ENCODE peak calls at places on chromosomes 13 and 19, in nine cellular contexts. V is mammary epithelial cell, K is hepatocyte, E is IMR-90, C is GM23338, D is PC-3, A is HCT116, J is endothelial cell of umbilical vein, M is OCI-LY7. R is an unnamed sample.

GRCh38 chr13:29758591-29759114 is 91.8 kb downstream of the UBL3 start:
- DNase-seq in V (peak; percentile 59), K (no peak), E (no peak), C (no peak), D (peak; percentile 91), A (no peak), J (no peak), M (no peak), R (no peak)

GRCh38 chr19:48196933-48197665 is 26.6 kb downstream of the ZSWIM9 start:
- DNase-seq in V (no peak), K (no peak), E (no peak), C (peak; percentile 18), D (no peak), A (no peak), J (peak; percentile 42), M (no peak), R (no peak)

GRCh38 chr13:26518433-26519084 is 38.9 kb upstream of the WASF3 start:
- DNase-seq in V (no peak), K (no peak), E (no peak), C (peak; percentile 69), D (no peak), A (no peak), J (no peak), M (no peak), R (no peak)

GRCh38 chr19:2481466-2481865 is 5.5 kb downstream of the GADD45B start:
- DNase-seq in V (no peak), K (no peak), E (no peak), C (no peak), D (no peak), A (no peak), J (no peak), M (no peak), R (no peak)

GRCh38 chr13:71320452-71320851 is 546.6 kb downstream of the DACH1 start:
- DNase-seq in V (peak; percentile 7), K (peak; percentile 23), E (peak; percentile 41), C (peak; percentile 64), D (peak; percentile 38), A (no peak), J (peak; percentile 31), M (peak; percentile 2), R (peak; percentile 49)

GRCh38 chr19:41249707-41250423 is 14.3 kb upstream of the HNRNPUL1 start:
- DNase-seq in V (peak; percentile 46), K (no peak), E (no peak), C (peak; percentile 71), D (peak; percentile 34), A (no peak), J (no peak), M (no peak), R (no peak)

GRCh38 chr13:28611654-28612131 is 47.2 kb upstream of the POMP start:
- DNase-seq in V (no peak), K (no peak), E (peak; percentile 44), C (no peak), D (no peak), A (no peak), J (peak; percentile 23), M (no peak), R (peak; percentile 3)

GRCh38 chr13:109616021-109616420 is 170.4 kb downstream of the IRS2 start:
- DNase-seq in V (no peak), K (no peak), E (no peak), C (no peak), D (peak; percentile 19), A (no peak), J (no peak), M (no peak), R (no peak)

GRCh38 chr13:49248433-49249002 is 793 bp downstream of the CDADC1 start:
- DNase-seq in V (peak; percentile 32), K (peak; percentile 6), E (peak; percentile 29), C (no peak), D (peak; percentile 6), A (no peak), J (peak; percentile 50), M (peak; percentile 30), R (peak; percentile 43)

GRCh38 chr19:38401148-38401547 is 1.7 kb upstream of the FAM98C start:
- DNase-seq in V (peak; percentile 48), K (no peak), E (peak; percentile 50), C (peak; percentile 20), D (peak; percentile 58), A (no peak), J (peak; percentile 45), M (no peak), R (peak; percentile 53)

GRCh38 chr13:73141292-73141771 is 82.5 kb downstream of the KLF5 start:
- DNase-seq in V (no peak), K (peak; percentile 30), E (peak; percentile 15), C (no peak), D (no peak), A (no peak), J (peak; percentile 42), M (no peak), R (peak; percentile 5)

GRCh38 chr13:35597451-35597850 is 121.0 kb upstream of the MAB21L1 start:
- DNase-seq in V (peak; percentile 7), K (no peak), E (no peak), C (no peak), D (no peak), A (no peak), J (peak; percentile 2), M (no peak), R (no peak)

GRCh38 chr13:74056829-74057564 is 77.2 kb downstream of the KLF12 start:
- DNase-seq in V (peak; percentile 16), K (no peak), E (no peak), C (peak; percentile 20), D (no peak), A (no peak), J (no peak), M (no peak), R (no peak)

GRCh38 chr13:42654212-42654611 is 80.3 kb downstream of the TNFSF11 start:
- DNase-seq in V (no peak), K (no peak), E (no peak), C (no peak), D (no peak), A (no peak), J (no peak), M (no peak), R (no peak)

GRCh38 chr13:42653694-42654093 is 79.7 kb downstream of the TNFSF11 start:
- DNase-seq in V (no peak), K (no peak), E (no peak), C (no peak), D (no peak), A (no peak), J (no peak), M (no peak), R (no peak)

GRCh38 chr13:42656136-42656535 is 82.2 kb downstream of the TNFSF11 start:
- DNase-seq in V (no peak), K (no peak), E (no peak), C (peak; percentile 51), D (no peak), A (no peak), J (no peak), M (no peak), R (no peak)

GRCh38 chr13:42652642-42653415 is 78.9 kb downstream of the TNFSF11 start:
- DNase-seq in V (peak; percentile 19), K (no peak), E (no peak), C (peak; percentile 14), D (peak; percentile 12), A (no peak), J (no peak), M (no peak), R (no peak)

DNA sequence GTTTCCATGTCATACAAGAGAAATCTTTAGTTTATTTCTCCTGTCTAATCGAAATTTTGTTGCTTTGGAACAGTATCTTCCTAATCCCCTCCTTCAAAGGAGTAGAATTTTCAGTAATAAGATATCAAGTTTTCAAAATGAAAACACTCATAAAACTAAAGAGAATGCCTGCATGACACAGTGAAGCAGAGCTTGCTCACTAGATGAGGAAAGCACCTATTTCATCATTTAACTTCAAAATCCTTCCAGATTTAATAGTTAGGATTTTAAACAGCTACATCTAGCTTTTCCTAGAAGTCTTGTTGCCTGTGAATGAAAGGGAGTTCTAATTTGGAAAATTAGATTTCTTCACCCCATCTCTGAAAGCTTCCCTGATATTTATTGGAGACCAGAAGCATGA is 80.8 kb downstream of the TNFSF11 start:
- DNase-seq in V (no peak), K (no peak), E (no peak), C (no peak), D (no peak), A (no peak), J (no peak), M (no peak), R (no peak)
- H4K20me1 ChIP-seq in V (no peaks in the 10 kb centered on the region), K (no peaks in the 10 kb centered on the region), E (no peaks in the 10 kb centered on the region), C (no peaks in the 10 kb centered on the region), D (no peaks in the 10 kb centered on the region), A (no peaks in the 10 kb centered on the region), J (no peaks in the 10 kb centered on the region), M (no peaks in the 10 kb centered on the region), R (no peaks in the 10 kb centered on the region)

GRCh38 chr19:21451187-21451586 is 54.2 kb upstream of the ZNF429 start:
- DNase-seq in V (no peak), K (no peak), E (no peak), C (no peak), D (no peak), A (no peak), J (no peak), M (no peak), R (no peak)
- H4K20me1 ChIP-seq in V (no peaks in the 10 kb centered on the region), K (no peaks in the 10 kb centered on the region), E (no peaks in the 10 kb centered on the region), C (peaks cover 3% of the 10 kb centered on the region), D (no peaks in the 10 kb centered on the region), A (no peaks in the 10 kb centered on the region), J (no peaks in the 10 kb centered on the region), M (no peaks in the 10 kb centered on the region), R (no peaks in the 10 kb centered on the region)

DNA sequence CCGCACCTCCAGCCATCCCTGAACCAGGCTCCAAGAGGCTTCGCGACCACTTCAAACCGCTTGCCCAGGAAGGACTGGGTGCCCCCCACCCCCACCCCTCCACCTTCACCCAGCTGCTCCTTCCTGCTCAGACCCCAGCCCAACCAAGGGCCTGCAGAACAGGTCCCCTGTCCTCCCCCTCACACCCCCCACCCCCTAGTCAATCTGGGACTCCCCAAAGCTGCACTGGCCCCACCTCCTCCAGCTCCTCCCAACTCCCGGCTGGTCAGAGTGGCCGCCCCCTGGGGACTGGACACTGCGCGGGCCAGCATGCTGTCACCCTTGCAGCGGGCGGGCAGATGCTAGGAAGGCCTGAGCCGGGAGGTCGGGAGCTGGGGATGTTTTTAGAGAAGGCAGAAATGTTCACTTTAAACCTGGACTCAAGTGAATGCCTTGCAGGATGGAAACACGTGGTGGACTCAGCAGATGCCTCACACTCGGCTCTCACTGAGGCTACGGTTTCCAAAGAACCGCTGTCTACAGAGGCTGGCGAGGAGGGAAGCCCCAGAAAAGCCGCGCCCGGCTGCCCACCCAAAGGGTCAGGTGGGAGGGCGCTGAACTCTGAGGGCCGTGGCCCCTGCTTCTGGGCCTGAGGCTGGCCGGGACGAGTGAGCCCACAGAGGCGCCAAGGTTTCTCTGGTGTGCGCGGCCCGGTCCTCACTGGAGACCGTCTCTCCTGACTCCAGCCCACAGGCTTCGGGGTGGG is 8.0 kb downstream of the RPL36 start:
- DNase-seq in V (no peak), K (peak; percentile 3), E (no peak), C (peak; percentile 1), D (no peak), A (no peak), J (no peak), M (no peak), R (no peak)
- H4K20me1 ChIP-seq in V (peaks cover 20% of the 10 kb centered on the region), K (peaks cover 35% of the 10 kb centered on the region), E (peaks cover 56% of the 10 kb centered on the region), C (peaks cover 7% of the 10 kb centered on the region), D (peaks cover 33% of the 10 kb centered on the region), A (peaks cover 1% of the 10 kb centered on the region), J (no peaks in the 10 kb centered on the region), M (no peaks in the 10 kb centered on the region), R (no peaks in the 10 kb centered on the region)

DNA sequence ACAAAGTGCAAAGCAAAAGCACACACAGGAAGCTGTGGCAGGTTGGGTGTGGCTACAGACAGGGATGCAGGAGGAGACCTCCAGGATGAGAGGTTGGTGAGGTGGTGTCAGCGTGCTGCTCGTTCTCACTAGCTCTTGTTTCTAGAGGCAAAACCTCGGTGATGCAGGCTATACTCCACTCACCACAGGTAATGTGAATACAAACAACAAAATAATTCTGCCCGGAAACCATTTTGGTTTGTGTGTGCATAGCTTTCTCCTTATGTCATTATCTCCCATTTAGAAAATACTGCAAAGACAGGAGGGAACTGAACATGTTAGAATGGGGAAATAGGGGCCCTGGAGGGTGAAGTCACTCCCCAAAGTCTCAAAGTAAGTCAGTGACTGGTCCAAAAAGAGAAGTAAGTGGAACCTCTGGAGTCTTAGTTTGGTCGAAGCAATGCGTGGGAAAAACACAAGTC is 9.4 kb downstream of the LCP1 start:
- DNase-seq in V (no peak), K (no peak), E (no peak), C (no peak), D (no peak), A (no peak), J (no peak), M (peak; percentile 52), R (no peak)
- H4K20me1 ChIP-seq in V (no peaks in the 10 kb centered on the region), K (no peaks in the 10 kb centered on the region), E (no peaks in the 10 kb centered on the region), C (no peaks in the 10 kb centered on the region), D (peaks cover 5% of the 10 kb centered on the region), A (no peaks in the 10 kb centered on the region), J (no peaks in the 10 kb centered on the region), M (peaks cover 92% of the 10 kb centered on the region), R (no peaks in the 10 kb centered on the region)